ENCODE peak calls at places on chromosomes 5 and 9, in five cellular contexts. One of them, this sample, is unnamed.

GRCh38 chr5:67360047-67360446 is 163.4 kb upstream of the CD180 start:
- DNase-seq in left ventricle myocardium inferior: no peak
- DNase-seq in WTC11: no peak
- DNase-seq in endothelial cell: no peak
- DNase-seq in GM12892: no peak
- DNase-seq in this sample: no peak

GRCh38 chr9:134193912-134194535 is 29.7 kb upstream of the RNU6ATAC start:
- DNase-seq in WTC11: no peak
- DNase-seq in GM12892: no peak
- DNase-seq in left ventricle myocardium inferior: no peak
- DNase-seq in endothelial cell: no peak
- DNase-seq in this sample: no peak

GRCh38 chr5:54902817-54903473 is 82.4 kb downstream of the ESM1 start:
- DNase-seq in endothelial cell: no peak
- DNase-seq in left ventricle myocardium inferior: no peak
- DNase-seq in GM12892: no peak
- DNase-seq in WTC11: no peak
- DNase-seq in this sample: no peak

GRCh38 chr9:126687868-126688503 is 74.3 kb downstream of the LMX1B start:
- DNase-seq in left ventricle myocardium inferior: no peak
- DNase-seq in GM12892: no peak
- DNase-seq in WTC11: no peak
- DNase-seq in endothelial cell: no peak
- DNase-seq in this sample: no peak

GRCh38 chr9:122188369-122188768 is 28.7 kb downstream of the MORN5 start:
- DNase-seq in endothelial cell: no peak
- DNase-seq in left ventricle myocardium inferior: no peak
- DNase-seq in WTC11: no peak
- DNase-seq in GM12892: no peak
- DNase-seq in this sample: no peak

GRCh38 chr9:4585135-4585534 is 77.0 kb upstream of the PLPP6 start:
- DNase-seq in endothelial cell: no peak
- DNase-seq in GM12892: no peak
- DNase-seq in left ventricle myocardium inferior: no peak
- DNase-seq in WTC11: no peak
- DNase-seq in this sample: peak

GRCh38 chr9:135328485-135329417 is 150.8 kb upstream of the PPP1R26 start:
- DNase-seq in GM12892: no peak
- DNase-seq in endothelial cell: no peak
- DNase-seq in left ventricle myocardium inferior: no peak
- DNase-seq in WTC11: peak
- DNase-seq in this sample: no peak

GRCh38 chr9:7169717-7170348 is 412.1 kb downstream of the KDM4C start:
- DNase-seq in WTC11: no peak
- DNase-seq in GM12892: no peak
- DNase-seq in left ventricle myocardium inferior: no peak
- DNase-seq in endothelial cell: no peak
- DNase-seq in this sample: no peak

GRCh38 chr9:19885608-19886007 is 96.8 kb upstream of the SLC24A2 start:
- DNase-seq in WTC11: no peak
- DNase-seq in GM12892: no peak
- DNase-seq in left ventricle myocardium inferior: no peak
- DNase-seq in endothelial cell: no peak
- DNase-seq in this sample: no peak

GRCh38 chr5:150469718-150470470 is 20.4 kb upstream of the RPS14 start:
- DNase-seq in GM12892: no peak
- DNase-seq in WTC11: no peak
- DNase-seq in left ventricle myocardium inferior: no peak
- DNase-seq in endothelial cell: no peak
- DNase-seq in this sample: no peak

GRCh38 chr5:89535421-89535820 is 652.4 kb upstream of the MEF2C start:
- DNase-seq in WTC11: no peak
- DNase-seq in endothelial cell: no peak
- DNase-seq in left ventricle myocardium inferior: no peak
- DNase-seq in GM12892: no peak
- DNase-seq in this sample: no peak

GRCh38 chr5:143966280-143966679 is 154.3 kb downstream of the HMHB1 start:
- DNase-seq in endothelial cell: no peak
- DNase-seq in WTC11: no peak
- DNase-seq in GM12892: no peak
- DNase-seq in left ventricle myocardium inferior: no peak
- DNase-seq in this sample: no peak

GRCh38 chr5:2370626-2371418 is 380.7 kb downstream of the IRX2 start:
- DNase-seq in GM12892: no peak
- DNase-seq in WTC11: no peak
- DNase-seq in endothelial cell: no peak
- DNase-seq in left ventricle myocardium inferior: no peak
- DNase-seq in this sample: no peak

GRCh38 chr5:76376141-76376900 is 26.8 kb upstream of the IQGAP2 start:
- DNase-seq in endothelial cell: no peak
- DNase-seq in GM12892: no peak
- DNase-seq in WTC11: no peak
- DNase-seq in left ventricle myocardium inferior: no peak
- DNase-seq in this sample: no peak

GRCh38 chr9:135216666-135217431 is 129.4 kb downstream of the OLFM1 start:
- DNase-seq in endothelial cell: no peak
- DNase-seq in left ventricle myocardium inferior: no peak
- DNase-seq in WTC11: peak
- DNase-seq in GM12892: no peak
- DNase-seq in this sample: no peak

This sample was measured in GM23338.